ENCODE peak calls at places on chromosomes 7 and 10, in eight cellular contexts. M is psoas muscle, Q is RWPE2, R is heart left ventricle, Z is left ventricle myocardium inferior, A is A549, I is esophagus squamous epithelium, N is adrenal gland. C is an unnamed sample.

GRCh38 chr7:102150266-102150665 is 136.4 kb upstream of the SH2B2 start:
- DNase-seq in Z (no peak), N (no peak), A (no peak), M (peak; percentile 50), Q (no peak), I (no peak), R (no peak), C (no peak)

GRCh38 chr7:117383826-117384225 is 43.5 kb downstream of the ASZ1 start:
- DNase-seq in A (no peak), Q (no peak), N (no peak), R (no peak), Z (no peak), M (no peak), I (no peak), C (no peak)

GRCh38 chr10:91604936-91605534 is 27.8 kb downstream of the PPP1R3C start:
- DNase-seq in R (no peak), I (no peak), Z (no peak), M (no peak), N (no peak), A (peak; percentile 48), Q (no peak), C (no peak)

GRCh38 chr7:134605978-134606923 is 40.4 kb upstream of the BPGM start:
- DNase-seq in M (peak; percentile 67), Q (no peak), A (peak; percentile 81), Z (peak; percentile 51), N (peak; percentile 82), R (peak; percentile 66), I (no peak), C (peak; percentile 62)

GRCh38 chr10:121457729-121458128 is 140.5 kb downstream of the FGFR2 start:
- DNase-seq in Q (no peak), A (no peak), R (no peak), Z (no peak), I (no peak), M (no peak), N (no peak), C (no peak)

GRCh38 chr10:35324196-35324595 is 12.1 kb upstream of the CCNY start:
- DNase-seq in Z (no peak), M (no peak), R (no peak), Q (no peak), I (no peak), A (no peak), N (no peak), C (no peak)

GRCh38 chr7:26553128-26553527 is 261.5 kb downstream of the SNX10 start:
- DNase-seq in N (no peak), A (no peak), Z (no peak), R (no peak), M (no peak), I (no peak), Q (no peak), C (no peak)

GRCh38 chr7:23268746-23269145 is 22.2 kb downstream of the GPNMB start:
- DNase-seq in M (no peak), A (no peak), R (peak; percentile 56), I (no peak), Z (peak; percentile 38), N (peak; percentile 64), Q (no peak), C (no peak)

GRCh38 chr10:3738855-3739350 is 46.1 kb downstream of the KLF6 start:
- DNase-seq in A (no peak), N (no peak), Z (no peak), R (no peak), I (no peak), Q (no peak), M (no peak), C (no peak)

DNA sequence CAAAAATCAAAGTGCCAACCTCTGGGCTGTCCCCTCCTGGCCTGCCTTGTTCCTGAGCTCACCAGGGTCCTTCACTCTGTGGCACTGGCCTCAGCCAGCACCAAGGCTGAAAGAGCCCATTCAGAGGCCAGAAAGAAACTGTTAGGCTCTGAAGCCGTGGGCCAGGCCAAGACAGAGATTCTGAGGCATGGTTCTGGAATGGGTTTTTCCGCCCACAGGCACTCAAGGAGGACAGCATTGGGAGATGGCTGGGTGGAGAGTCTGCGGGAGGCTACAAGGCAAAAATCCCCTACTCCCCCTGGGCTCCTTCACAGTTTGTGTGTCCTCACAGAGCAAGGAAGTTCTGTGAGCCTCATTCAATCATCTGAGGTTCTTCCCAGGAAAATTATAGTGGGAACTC is 31.7 kb downstream of the GRIFIN start:
- DNase-seq in R (no peak), Z (peak; percentile 33), M (peak; percentile 63), Q (no peak), I (no peak), A (no peak), N (no peak), C (peak; percentile 80)
- H3K4me3 ChIP-seq in R (no peak overlapping the region), Z (no peak overlapping the region), M (no peak overlapping the region), Q (no peak overlapping the region), I (no peak overlapping the region), A (no peak overlapping the region), N (no peak overlapping the region), C (no peak overlapping the region)

GRCh38 chr10:112721080-112721698 is 228.9 kb upstream of the TCF7L2 start:
- DNase-seq in A (peak; percentile 67), M (no peak), Z (no peak), N (peak; percentile 39), I (no peak), R (no peak), Q (no peak), C (no peak)
- TF ChIP-seq CTCF in A (peak; percentile 58), M (peak; percentile 68), Z (peak; percentile 82), N (peak; percentile 49), I (peak; percentile 62), R (peak; percentile 63), Q (peak; percentile 85), C (peak; percentile 65)

DNA sequence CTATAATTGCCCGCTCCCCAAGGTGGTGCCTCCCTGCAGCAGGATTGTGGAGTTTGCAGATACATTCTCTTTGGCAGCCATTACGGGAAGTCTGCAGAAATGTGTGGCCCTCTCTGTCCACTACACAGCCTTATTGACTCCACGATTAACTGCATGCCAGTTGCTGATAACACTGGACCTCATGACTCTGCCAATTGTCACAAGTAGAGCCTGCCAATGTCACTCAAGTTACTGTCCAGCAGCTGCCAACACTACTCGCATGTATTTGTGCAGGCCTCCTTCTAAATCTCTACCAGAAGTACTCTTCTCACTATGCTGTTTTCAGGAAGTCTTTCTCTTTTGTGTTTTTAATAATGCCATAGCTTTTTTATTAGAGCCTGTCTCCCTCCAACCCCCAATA is 128.8 kb downstream of the PPP1R3A start:
- DNase-seq in Q (no peak), A (no peak), N (no peak), R (peak; percentile 44), M (peak; percentile 51), Z (peak; percentile 28), I (no peak), C (no peak)
- H3K4me1 ChIP-seq in Q (peaks cover 3% of the 10 kb centered on the region), A (no peaks in the 10 kb centered on the region), N (no peaks in the 10 kb centered on the region), R (no peaks in the 10 kb centered on the region), M (peaks cover 11% of the 10 kb centered on the region), Z (peaks cover 14% of the 10 kb centered on the region), I (no peaks in the 10 kb centered on the region), C (no peaks in the 10 kb centered on the region)

GRCh38 chr10:95542761-95543160 is 18.4 kb downstream of the SORBS1 start:
- DNase-seq in A (no peak), Q (no peak), M (no peak), Z (no peak), R (peak; percentile 37), I (no peak), N (no peak), C (no peak)
- H3K4me3 ChIP-seq in A (no peak overlapping the region), Q (no peak overlapping the region), M (no peak overlapping the region), Z (peak overlapping the region; percentile 39), R (no peak overlapping the region), I (no peak overlapping the region), N (no peak overlapping the region), C (no peak overlapping the region)

DNA sequence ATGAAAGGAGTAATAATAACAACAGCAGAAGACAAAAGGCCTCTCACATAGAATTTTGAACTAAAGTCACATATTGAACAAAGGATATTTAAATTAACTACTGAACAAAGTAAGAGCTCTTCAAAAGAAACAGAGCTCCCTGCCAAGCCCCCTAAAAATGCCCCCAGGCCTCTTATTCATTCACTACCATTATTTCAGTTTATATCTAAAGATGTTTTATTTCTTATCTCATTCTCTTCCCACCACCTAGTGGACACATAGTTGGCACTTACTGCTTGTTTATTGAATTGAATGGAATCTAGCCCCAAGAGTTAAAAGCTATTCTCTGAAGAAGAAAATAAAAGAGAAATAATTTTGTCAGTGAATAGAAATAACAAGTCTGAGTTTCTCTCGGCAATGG is 37.4 kb downstream of the VCL start:
- DNase-seq in N (no peak), M (no peak), Q (no peak), R (no peak), Z (no peak), I (no peak), A (no peak), C (no peak)
- TF ChIP-seq CTCF in N (no peak), M (peak; percentile 26), Q (peak; percentile 49), R (peak; percentile 10), Z (peak; percentile 25), I (no peak), A (peak; percentile 42), C (no peak)

GRCh38 chr7:106610996-106611886 is 49.7 kb downstream of the CCDC71L start:
- DNase-seq in I (no peak), M (no peak), Z (no peak), Q (no peak), N (no peak), A (no peak), R (no peak), C (no peak)

GRCh38 chr7:106612432-106612831 is 48.5 kb downstream of the CCDC71L start:
- DNase-seq in A (no peak), Q (no peak), R (no peak), I (no peak), Z (no peak), N (no peak), M (no peak), C (no peak)

GRCh38 chr7:106613279-106613678 is 47.7 kb downstream of the CCDC71L start:
- DNase-seq in Z (no peak), Q (no peak), I (no peak), N (no peak), R (no peak), M (no peak), A (no peak), C (no peak)

GRCh38 chr7:106613861-106614560 is 46.9 kb downstream of the CCDC71L start:
- DNase-seq in A (no peak), Z (no peak), N (no peak), I (no peak), R (no peak), M (no peak), Q (no peak), C (no peak)

DNA sequence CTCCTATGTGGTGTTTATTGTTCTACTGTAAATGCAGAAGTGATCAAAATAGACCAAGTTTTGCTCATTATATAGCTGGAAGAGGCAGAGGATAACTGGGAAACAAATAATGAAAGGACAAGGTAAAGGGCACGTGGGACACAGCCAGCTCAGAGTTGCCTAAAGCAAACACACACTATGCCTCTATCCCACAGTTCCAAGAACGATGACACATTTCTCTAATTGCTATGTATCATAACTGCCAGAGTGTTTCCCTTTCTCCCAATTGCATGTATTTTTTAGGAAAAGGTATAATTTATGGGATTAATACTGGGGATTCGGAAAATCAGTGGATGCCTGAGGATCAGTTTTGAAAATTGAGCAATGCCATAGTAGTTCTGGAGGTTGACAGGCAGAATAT is 49.0 kb downstream of the CCDC71L start:
- DNase-seq in R (no peak), A (no peak), I (no peak), M (no peak), Z (no peak), Q (no peak), N (no peak), C (no peak)
- H3K4me1 ChIP-seq in R (no peaks in the 10 kb centered on the region), A (no peaks in the 10 kb centered on the region), I (peaks cover 9% of the 10 kb centered on the region), M (no peaks in the 10 kb centered on the region), Z (no peaks in the 10 kb centered on the region), Q (peaks cover 21% of the 10 kb centered on the region), N (peaks cover 5% of the 10 kb centered on the region), C (peaks cover 5% of the 10 kb centered on the region)

C was measured in tibial artery.